ENCODE peak calls at places on chromosomes 16 and 17, in seven cellular contexts. One of them, this sample, is unnamed.

GRCh38 chr16:86669937-86670772 is 91.8 kb downstream of the FOXL1 start:
- DNase-seq in A549: no peak
- DNase-seq in AG04450: peak; percentile 58
- DNase-seq in GM23248: no peak
- DNase-seq in OCI-LY7: no peak
- DNase-seq in Peyer's patch: no peak
- DNase-seq in lower lobe of right lung: no peak
- DNase-seq in this sample: no peak

GRCh38 chr17:33688771-33689170 is 395.7 kb upstream of the ASIC2 start:
- DNase-seq in A549: no peak
- DNase-seq in AG04450: no peak
- DNase-seq in GM23248: no peak
- DNase-seq in OCI-LY7: no peak
- DNase-seq in Peyer's patch: no peak
- DNase-seq in lower lobe of right lung: no peak
- DNase-seq in this sample: no peak

GRCh38 chr16:49639739-49640388 is 216.0 kb downstream of the ZNF423 start:
- DNase-seq in A549: no peak
- DNase-seq in AG04450: peak; percentile 67
- DNase-seq in GM23248: no peak
- DNase-seq in OCI-LY7: no peak
- DNase-seq in Peyer's patch: no peak
- DNase-seq in lower lobe of right lung: no peak
- DNase-seq in this sample: no peak

GRCh38 chr16:52727878-52728277 is 180.9 kb upstream of the TOX3 start:
- DNase-seq in A549: no peak
- DNase-seq in AG04450: no peak
- DNase-seq in GM23248: no peak
- DNase-seq in OCI-LY7: no peak
- DNase-seq in Peyer's patch: no peak
- DNase-seq in lower lobe of right lung: no peak
- DNase-seq in this sample: no peak

GRCh38 chr17:82551779-82552457 is 32.4 kb downstream of the FOXK2 start:
- DNase-seq in A549: peak; percentile 96
- DNase-seq in AG04450: peak; percentile 37
- DNase-seq in GM23248: peak; percentile 84
- DNase-seq in OCI-LY7: peak; percentile 91
- DNase-seq in Peyer's patch: peak; percentile 76
- DNase-seq in lower lobe of right lung: peak; percentile 89
- DNase-seq in this sample: peak; percentile 69

GRCh38 chr17:20072692-20072992 is 63.5 kb downstream of the SPECC1 start:
- DNase-seq in A549: no peak
- DNase-seq in AG04450: no peak
- DNase-seq in GM23248: no peak
- DNase-seq in OCI-LY7: no peak
- DNase-seq in Peyer's patch: no peak
- DNase-seq in lower lobe of right lung: no peak
- DNase-seq in this sample: no peak

GRCh38 chr16:48537275-48537674 is 72.7 kb downstream of the N4BP1 start:
- DNase-seq in A549: no peak
- DNase-seq in AG04450: no peak
- DNase-seq in GM23248: no peak
- DNase-seq in OCI-LY7: no peak
- DNase-seq in Peyer's patch: no peak
- DNase-seq in lower lobe of right lung: no peak
- DNase-seq in this sample: no peak

GRCh38 chr16:5820472-5820871 is 722.9 kb upstream of the EEF2KMT start:
- DNase-seq in A549: no peak
- DNase-seq in AG04450: no peak
- DNase-seq in GM23248: no peak
- DNase-seq in OCI-LY7: no peak
- DNase-seq in Peyer's patch: no peak
- DNase-seq in lower lobe of right lung: no peak
- DNase-seq in this sample: no peak

GRCh38 chr16:8712589-8713361 is 38.4 kb downstream of the ABAT start:
- DNase-seq in A549: no peak
- DNase-seq in AG04450: no peak
- DNase-seq in GM23248: no peak
- DNase-seq in OCI-LY7: no peak
- DNase-seq in Peyer's patch: no peak
- DNase-seq in lower lobe of right lung: no peak
- DNase-seq in this sample: no peak

GRCh38 chr16:8919934-8920465 is 37.8 kb downstream of the LITAFD start:
- DNase-seq in A549: no peak
- DNase-seq in AG04450: no peak
- DNase-seq in GM23248: no peak
- DNase-seq in OCI-LY7: no peak
- DNase-seq in Peyer's patch: no peak
- DNase-seq in lower lobe of right lung: no peak
- DNase-seq in this sample: peak; percentile 40

GRCh38 chr17:1179635-1180433 is at the start of gene ABR:
- DNase-seq in A549: peak; percentile 54
- DNase-seq in AG04450: no peak
- DNase-seq in GM23248: peak; percentile 68
- DNase-seq in OCI-LY7: peak; percentile 62
- DNase-seq in Peyer's patch: peak; percentile 68
- DNase-seq in lower lobe of right lung: peak; percentile 73
- DNase-seq in this sample: peak; percentile 56

GRCh38 chr17:34781571-34782108 is 179.6 kb downstream of the CCT6B start:
- DNase-seq in A549: no peak
- DNase-seq in AG04450: no peak
- DNase-seq in GM23248: peak; percentile 73
- DNase-seq in OCI-LY7: no peak
- DNase-seq in Peyer's patch: no peak
- DNase-seq in lower lobe of right lung: no peak
- DNase-seq in this sample: no peak

GRCh38 chr17:18967806-18968744 is 16.1 kb downstream of the SLC5A10 start:
- DNase-seq in A549: no peak
- DNase-seq in AG04450: no peak
- DNase-seq in GM23248: peak; percentile 35
- DNase-seq in OCI-LY7: no peak
- DNase-seq in Peyer's patch: no peak
- DNase-seq in lower lobe of right lung: no peak
- DNase-seq in this sample: no peak

GRCh38 chr16:8622315-8622656 is 788 bp downstream of the METTL22 start:
- DNase-seq in A549: no peak
- DNase-seq in AG04450: no peak
- DNase-seq in GM23248: no peak
- DNase-seq in OCI-LY7: peak; percentile 16
- DNase-seq in Peyer's patch: no peak
- DNase-seq in lower lobe of right lung: no peak
- DNase-seq in this sample: no peak

GRCh38 chr17:7848131-7848579 is 6.7 kb upstream of the TMEM88 start:
- DNase-seq in A549: no peak
- DNase-seq in AG04450: no peak
- DNase-seq in GM23248: no peak
- DNase-seq in OCI-LY7: no peak
- DNase-seq in Peyer's patch: no peak
- DNase-seq in lower lobe of right lung: peak; percentile 44
- DNase-seq in this sample: no peak

GRCh38 chr17:8393470-8394231 is 4.0 kb downstream of the RNF222 start:
- DNase-seq in A549: no peak
- DNase-seq in AG04450: no peak
- DNase-seq in GM23248: no peak
- DNase-seq in OCI-LY7: peak; percentile 71
- DNase-seq in Peyer's patch: no peak
- DNase-seq in lower lobe of right lung: no peak
- DNase-seq in this sample: peak; percentile 65

GRCh38 chr17:33575046-33575445 is 282.0 kb upstream of the ASIC2 start:
- DNase-seq in A549: no peak
- DNase-seq in AG04450: no peak
- DNase-seq in GM23248: no peak
- DNase-seq in OCI-LY7: no peak
- DNase-seq in Peyer's patch: no peak
- DNase-seq in lower lobe of right lung: no peak
- DNase-seq in this sample: no peak

GRCh38 chr17:2058521-2059124 is 3.7 kb downstream of the HIC1 start:
- DNase-seq in A549: peak; percentile 79
- DNase-seq in AG04450: no peak
- DNase-seq in GM23248: peak; percentile 50
- DNase-seq in OCI-LY7: peak; percentile 57
- DNase-seq in Peyer's patch: peak; percentile 92
- DNase-seq in lower lobe of right lung: peak; percentile 91
- DNase-seq in this sample: peak; percentile 54

GRCh38 chr16:53142823-53143568 is 88.2 kb downstream of the CHD9 start:
- DNase-seq in A549: no peak
- DNase-seq in AG04450: no peak
- DNase-seq in GM23248: peak; percentile 16
- DNase-seq in OCI-LY7: no peak
- DNase-seq in Peyer's patch: no peak
- DNase-seq in lower lobe of right lung: no peak
- DNase-seq in this sample: no peak

GRCh38 chr17:51657224-51657623 is 396.9 kb downstream of the UTP18 start:
- DNase-seq in A549: no peak
- DNase-seq in AG04450: no peak
- DNase-seq in GM23248: no peak
- DNase-seq in OCI-LY7: no peak
- DNase-seq in Peyer's patch: no peak
- DNase-seq in lower lobe of right lung: no peak
- DNase-seq in this sample: no peak

GRCh38 chr17:40525294-40525693 is 23.9 kb upstream of the TNS4 start:
- DNase-seq in A549: no peak
- DNase-seq in AG04450: no peak
- DNase-seq in GM23248: peak; percentile 48
- DNase-seq in OCI-LY7: no peak
- DNase-seq in Peyer's patch: no peak
- DNase-seq in lower lobe of right lung: no peak
- DNase-seq in this sample: no peak

GRCh38 chr16:89906141-89907025 is 12.3 kb upstream of the MC1R start:
- DNase-seq in A549: peak; percentile 25
- DNase-seq in AG04450: no peak
- DNase-seq in GM23248: no peak
- DNase-seq in OCI-LY7: no peak
- DNase-seq in Peyer's patch: no peak
- DNase-seq in lower lobe of right lung: no peak
- DNase-seq in this sample: no peak

GRCh38 chr16:75226550-75227360 is 8.0 kb downstream of the CTRB1 start:
- DNase-seq in A549: no peak
- DNase-seq in AG04450: no peak
- DNase-seq in GM23248: no peak
- DNase-seq in OCI-LY7: no peak
- DNase-seq in Peyer's patch: no peak
- DNase-seq in lower lobe of right lung: no peak
- DNase-seq in this sample: no peak

GRCh38 chr17:73197141-73197540 is 4.3 kb downstream of the COG1 start:
- DNase-seq in A549: no peak
- DNase-seq in AG04450: no peak
- DNase-seq in GM23248: no peak
- DNase-seq in OCI-LY7: no peak
- DNase-seq in Peyer's patch: no peak
- DNase-seq in lower lobe of right lung: no peak
- DNase-seq in this sample: no peak

GRCh38 chr17:42585353-42585752 is 7.8 kb upstream of the PSMC3IP start:
- DNase-seq in A549: no peak
- DNase-seq in AG04450: no peak
- DNase-seq in GM23248: no peak
- DNase-seq in OCI-LY7: no peak
- DNase-seq in Peyer's patch: no peak
- DNase-seq in lower lobe of right lung: no peak
- DNase-seq in this sample: no peak

GRCh38 chr17:8711291-8711690 is 33.3 kb downstream of the CCDC42 start:
- DNase-seq in A549: no peak
- DNase-seq in AG04450: no peak
- DNase-seq in GM23248: no peak
- DNase-seq in OCI-LY7: no peak
- DNase-seq in Peyer's patch: no peak
- DNase-seq in lower lobe of right lung: no peak
- DNase-seq in this sample: no peak

GRCh38 chr17:13626703-13627102 is 25.0 kb upstream of the HS3ST3A1 start:
- DNase-seq in A549: peak; percentile 15
- DNase-seq in AG04450: peak; percentile 61
- DNase-seq in GM23248: peak; percentile 87
- DNase-seq in OCI-LY7: no peak
- DNase-seq in Peyer's patch: no peak
- DNase-seq in lower lobe of right lung: no peak
- DNase-seq in this sample: no peak

DNA sequence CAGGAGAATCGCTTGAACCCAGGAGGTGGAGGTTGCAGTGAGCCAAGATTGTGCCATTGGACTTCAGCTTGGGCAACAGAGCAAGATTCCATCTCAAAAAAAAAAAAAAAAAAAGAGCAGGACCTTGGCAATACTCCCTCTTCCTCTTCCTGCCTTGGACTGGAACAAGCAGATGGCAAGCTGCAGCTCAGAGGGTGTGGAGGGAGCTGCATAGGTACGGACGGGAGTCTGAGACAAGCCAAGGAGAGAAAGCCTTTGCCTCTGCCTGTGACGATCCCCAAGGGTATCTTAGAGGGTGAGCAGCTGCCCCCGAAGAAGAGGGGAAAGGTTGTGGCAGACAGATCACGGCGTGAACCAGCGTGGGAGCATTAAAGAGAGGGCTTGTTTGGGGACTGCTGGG is 109.2 kb downstream of the AIPL1 start:
- DNase-seq in A549: no peak
- DNase-seq in AG04450: no peak
- DNase-seq in GM23248: no peak
- DNase-seq in OCI-LY7: no peak
- DNase-seq in Peyer's patch: no peak
- DNase-seq in lower lobe of right lung: no peak
- DNase-seq in this sample: no peak
- H3K4me3 ChIP-seq in A549: no peak overlapping the region
- H3K4me3 ChIP-seq in AG04450: no peak overlapping the region
- H3K4me3 ChIP-seq in GM23248: no peak overlapping the region
- H3K4me3 ChIP-seq in OCI-LY7: no peak overlapping the region
- H3K4me3 ChIP-seq in Peyer's patch: no peak overlapping the region
- H3K4me3 ChIP-seq in lower lobe of right lung: no peak overlapping the region
- H3K4me3 ChIP-seq in this sample: no peak overlapping the region

GRCh38 chr17:28738680-28739384 is 5.0 kb upstream of the TRAF4 start:
- DNase-seq in A549: no peak
- DNase-seq in AG04450: no peak
- DNase-seq in GM23248: no peak
- DNase-seq in OCI-LY7: peak; percentile 88
- DNase-seq in Peyer's patch: no peak
- DNase-seq in lower lobe of right lung: peak; percentile 28
- DNase-seq in this sample: no peak
- H3K9me3 ChIP-seq in A549: peaks cover 9% of the 10 kb centered on the region
- H3K9me3 ChIP-seq in AG04450: peaks cover 9% of the 10 kb centered on the region
- H3K9me3 ChIP-seq in GM23248: no peaks in the 10 kb centered on the region
- H3K9me3 ChIP-seq in OCI-LY7: peaks cover 3% of the 10 kb centered on the region
- H3K9me3 ChIP-seq in Peyer's patch: no peaks in the 10 kb centered on the region
- H3K9me3 ChIP-seq in lower lobe of right lung: no peaks in the 10 kb centered on the region
- H3K9me3 ChIP-seq in this sample: no peaks in the 10 kb centered on the region

DNA sequence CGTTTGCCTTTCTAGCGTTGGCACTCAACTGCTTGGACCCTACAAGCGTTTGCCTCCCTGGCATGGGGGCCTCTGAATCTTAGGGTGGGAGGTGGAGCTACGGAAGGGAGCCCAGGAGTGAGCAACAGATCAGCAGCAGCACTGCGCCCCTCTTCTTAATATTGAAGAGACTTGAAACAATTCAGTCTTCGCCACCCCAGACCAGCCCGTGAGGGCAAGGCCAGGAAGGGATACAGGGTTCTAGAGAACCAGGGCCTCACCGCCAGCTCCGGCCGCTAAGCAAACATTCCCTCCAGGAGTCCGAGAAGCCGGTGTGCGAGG is 1.5 kb upstream of the GPRC5C start:
- DNase-seq in A549: no peak
- DNase-seq in AG04450: no peak
- DNase-seq in GM23248: no peak
- DNase-seq in OCI-LY7: no peak
- DNase-seq in Peyer's patch: peak; percentile 74
- DNase-seq in lower lobe of right lung: no peak
- DNase-seq in this sample: no peak
- H3K4me3 ChIP-seq in A549: peak overlapping the region; percentile 78
- H3K4me3 ChIP-seq in AG04450: no peak overlapping the region
- H3K4me3 ChIP-seq in GM23248: peak overlapping the region; percentile 67
- H3K4me3 ChIP-seq in OCI-LY7: no peak overlapping the region
- H3K4me3 ChIP-seq in Peyer's patch: peak overlapping the region; percentile 78
- H3K4me3 ChIP-seq in lower lobe of right lung: peak overlapping the region; percentile 67
- H3K4me3 ChIP-seq in this sample: no peak overlapping the region

GRCh38 chr16:35154627-35155026 is 1695.2 kb downstream of the TP53TG3F start:
- DNase-seq in A549: no peak
- DNase-seq in AG04450: no peak
- DNase-seq in GM23248: no peak
- DNase-seq in OCI-LY7: no peak
- DNase-seq in Peyer's patch: no peak
- DNase-seq in lower lobe of right lung: no peak
- DNase-seq in this sample: no peak
- H3K9me3 ChIP-seq in A549: no peaks in the 10 kb centered on the region
- H3K9me3 ChIP-seq in AG04450: peaks cover 45% of the 10 kb centered on the region
- H3K9me3 ChIP-seq in GM23248: peaks cover 4% of the 10 kb centered on the region
- H3K9me3 ChIP-seq in OCI-LY7: peaks cover 7% of the 10 kb centered on the region
- H3K9me3 ChIP-seq in Peyer's patch: peaks cover 4% of the 10 kb centered on the region
- H3K9me3 ChIP-seq in lower lobe of right lung: peaks cover 9% of the 10 kb centered on the region
- H3K9me3 ChIP-seq in this sample: no peaks in the 10 kb centered on the region